ENCODE peak calls at places on chromosomes 16 and 17, in seven cellular contexts. One of them, this sample, is unnamed. For H3K9me3, the result is how much of the 10 kb centered on the place peaks cover.

GRCh38 chr17:76090517-76091135 is 11.6 kb downstream of the ZACN start:
- DNase-seq in stomach: no peak
- DNase-seq in pancreas: no peak
- DNase-seq in upper lobe of right lung: no peak
- DNase-seq in upper lobe of left lung: no peak
- DNase-seq in thoracic aorta: no peak
- DNase-seq in adrenal gland: no peak
- DNase-seq in this sample: no peak

GRCh38 chr16:2001035-2001434 is 8.6 kb downstream of the ZNF598 start:
- DNase-seq in adrenal gland: no peak
- DNase-seq in stomach: no peak
- DNase-seq in pancreas: no peak
- DNase-seq in thoracic aorta: no peak
- DNase-seq in upper lobe of left lung: no peak
- DNase-seq in upper lobe of right lung: no peak
- DNase-seq in this sample: no peak

GRCh38 chr16:61581417-61582046 is 454.7 kb downstream of the CDH8 start:
- DNase-seq in adrenal gland: no peak
- DNase-seq in pancreas: no peak
- DNase-seq in upper lobe of right lung: peak
- DNase-seq in thoracic aorta: no peak
- DNase-seq in stomach: no peak
- DNase-seq in upper lobe of left lung: no peak
- DNase-seq in this sample: no peak

GRCh38 chr17:19348081-19348650 is 14.4 kb downstream of the B9D1 start:
- DNase-seq in thoracic aorta: no peak
- DNase-seq in upper lobe of left lung: no peak
- DNase-seq in adrenal gland: no peak
- DNase-seq in upper lobe of right lung: no peak
- DNase-seq in stomach: no peak
- DNase-seq in pancreas: no peak
- DNase-seq in this sample: no peak

GRCh38 chr16:57798953-57799618 is 3.2 kb downstream of the KIFC3 start:
- DNase-seq in upper lobe of right lung: no peak
- DNase-seq in pancreas: no peak
- DNase-seq in stomach: peak
- DNase-seq in upper lobe of left lung: no peak
- DNase-seq in thoracic aorta: no peak
- DNase-seq in adrenal gland: no peak
- DNase-seq in this sample: no peak

GRCh38 chr17:44071198-44071520 is 624 bp downstream of the G6PC3 start:
- DNase-seq in pancreas: no peak
- DNase-seq in thoracic aorta: no peak
- DNase-seq in upper lobe of left lung: no peak
- DNase-seq in adrenal gland: no peak
- DNase-seq in upper lobe of right lung: no peak
- DNase-seq in stomach: no peak
- DNase-seq in this sample: no peak

GRCh38 chr16:83433201-83433600 is 374.6 kb upstream of the HSBP1 start:
- DNase-seq in thoracic aorta: no peak
- DNase-seq in stomach: no peak
- DNase-seq in upper lobe of right lung: no peak
- DNase-seq in adrenal gland: no peak
- DNase-seq in upper lobe of left lung: no peak
- DNase-seq in pancreas: no peak
- DNase-seq in this sample: no peak

GRCh38 chr17:81662002-81662401 is 4.4 kb downstream of the OXLD1 start:
- DNase-seq in stomach: no peak
- DNase-seq in upper lobe of left lung: no peak
- DNase-seq in thoracic aorta: no peak
- DNase-seq in adrenal gland: no peak
- DNase-seq in pancreas: no peak
- DNase-seq in upper lobe of right lung: no peak
- DNase-seq in this sample: no peak

GRCh38 chr17:38554430-38555350 is 51.1 kb downstream of the SRCIN1 start:
- DNase-seq in upper lobe of right lung: no peak
- DNase-seq in upper lobe of left lung: no peak
- DNase-seq in adrenal gland: peak
- DNase-seq in pancreas: no peak
- DNase-seq in thoracic aorta: no peak
- DNase-seq in stomach: no peak
- DNase-seq in this sample: no peak

GRCh38 chr17:73985466-73986015 is 217.9 kb upstream of the RPL38 start:
- DNase-seq in stomach: no peak
- DNase-seq in adrenal gland: no peak
- DNase-seq in upper lobe of right lung: peak
- DNase-seq in pancreas: no peak
- DNase-seq in upper lobe of left lung: no peak
- DNase-seq in thoracic aorta: no peak
- DNase-seq in this sample: no peak

GRCh38 chr17:6303664-6304063 is 131.3 kb downstream of the AIPL1 start:
- DNase-seq in adrenal gland: peak
- DNase-seq in thoracic aorta: no peak
- DNase-seq in upper lobe of right lung: no peak
- DNase-seq in upper lobe of left lung: no peak
- DNase-seq in pancreas: no peak
- DNase-seq in stomach: no peak
- DNase-seq in this sample: no peak

GRCh38 chr17:74968361-74968780 is 4.2 kb downstream of the HID1 start:
- DNase-seq in upper lobe of left lung: peak
- DNase-seq in stomach: peak
- DNase-seq in thoracic aorta: no peak
- DNase-seq in upper lobe of right lung: peak
- DNase-seq in adrenal gland: no peak
- DNase-seq in pancreas: peak
- DNase-seq in this sample: no peak

GRCh38 chr17:6474906-6475305 is 30.7 kb downstream of the PIMREG start:
- DNase-seq in upper lobe of right lung: no peak
- DNase-seq in upper lobe of left lung: no peak
- DNase-seq in stomach: no peak
- DNase-seq in thoracic aorta: no peak
- DNase-seq in pancreas: no peak
- DNase-seq in adrenal gland: no peak
- DNase-seq in this sample: no peak

GRCh38 chr16:77788196-77789084 is at the start of gene VAT1L:
- DNase-seq in upper lobe of right lung: no peak
- DNase-seq in adrenal gland: peak
- DNase-seq in pancreas: no peak
- DNase-seq in stomach: no peak
- DNase-seq in upper lobe of left lung: no peak
- DNase-seq in thoracic aorta: no peak
- DNase-seq in this sample: no peak

GRCh38 chr17:58324409-58325288 is 3.9 kb downstream of the TSPOAP1 start:
- DNase-seq in upper lobe of right lung: peak
- DNase-seq in thoracic aorta: no peak
- DNase-seq in adrenal gland: peak
- DNase-seq in upper lobe of left lung: peak
- DNase-seq in pancreas: peak
- DNase-seq in stomach: peak
- DNase-seq in this sample: no peak

DNA sequence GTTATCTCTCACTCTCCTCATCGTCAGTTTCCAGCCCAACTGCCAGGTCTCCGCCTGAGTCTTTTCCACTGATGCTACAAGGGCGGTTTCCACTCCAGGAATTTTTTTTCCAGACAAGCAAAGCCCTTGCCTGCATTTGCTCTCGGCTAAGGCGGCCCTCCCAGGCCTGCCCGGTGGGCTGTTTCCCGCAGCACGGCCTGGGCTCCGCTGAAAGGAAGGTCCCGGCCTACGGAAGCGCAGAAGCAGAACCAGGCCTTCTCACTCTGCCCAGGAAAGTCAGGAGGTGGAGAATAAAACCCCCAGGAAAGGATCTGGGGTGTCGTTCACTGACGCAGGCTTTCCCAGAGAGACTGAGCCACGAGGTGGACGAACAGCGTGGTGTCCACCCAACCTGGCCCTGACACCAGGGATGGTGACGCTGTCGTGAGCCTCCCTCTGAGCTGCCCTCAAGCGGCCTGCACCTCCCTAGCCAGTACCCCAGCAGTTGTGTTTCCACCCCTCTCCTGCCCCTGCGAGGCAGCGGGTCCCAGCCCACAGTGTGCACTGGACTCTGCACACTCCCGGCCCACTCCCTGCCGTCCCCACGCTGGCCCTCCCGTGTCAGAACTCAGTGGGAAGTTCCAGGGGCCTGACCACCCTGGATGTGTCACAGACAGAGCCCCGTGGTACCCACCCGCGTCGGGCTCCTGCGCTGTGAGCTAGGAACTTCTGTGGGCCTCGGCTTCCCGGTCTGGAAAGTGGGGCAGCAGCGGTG is 39.9 kb downstream of the CBFA2T3 start:
- DNase-seq in upper lobe of right lung: no peak
- DNase-seq in upper lobe of left lung: no peak
- DNase-seq in thoracic aorta: no peak
- DNase-seq in stomach: no peak
- DNase-seq in pancreas: no peak
- DNase-seq in adrenal gland: no peak
- DNase-seq in this sample: no peak
- TF ChIP-seq CTCF in upper lobe of right lung: no peak
- TF ChIP-seq CTCF in upper lobe of left lung: no peak
- TF ChIP-seq CTCF in thoracic aorta: no peak
- TF ChIP-seq CTCF in stomach: no peak
- TF ChIP-seq CTCF in pancreas: no peak
- TF ChIP-seq CTCF in adrenal gland: no peak
- TF ChIP-seq CTCF in this sample: no peak

GRCh38 chr16:4897328-4897727 is 39.6 kb downstream of the PPL start:
- DNase-seq in upper lobe of left lung: no peak
- DNase-seq in stomach: no peak
- DNase-seq in thoracic aorta: no peak
- DNase-seq in pancreas: no peak
- DNase-seq in adrenal gland: no peak
- DNase-seq in upper lobe of right lung: no peak
- DNase-seq in this sample: no peak
- H3K27ac ChIP-seq in upper lobe of left lung: no peak
- H3K27ac ChIP-seq in stomach: no peak
- H3K27ac ChIP-seq in thoracic aorta: no peak
- H3K27ac ChIP-seq in pancreas: no peak
- H3K27ac ChIP-seq in adrenal gland: no peak
- H3K27ac ChIP-seq in upper lobe of right lung: no peak
- H3K27ac ChIP-seq in this sample: no peak

GRCh38 chr16:35200662-35201061 is 1741.2 kb downstream of the TP53TG3F start:
- DNase-seq in upper lobe of right lung: no peak
- DNase-seq in upper lobe of left lung: no peak
- DNase-seq in adrenal gland: no peak
- DNase-seq in thoracic aorta: no peak
- DNase-seq in stomach: no peak
- DNase-seq in pancreas: no peak
- DNase-seq in this sample: no peak

GRCh38 chr16:35207059-35207999 is 1747.9 kb downstream of the TP53TG3F start:
- DNase-seq in thoracic aorta: no peak
- DNase-seq in pancreas: peak
- DNase-seq in stomach: no peak
- DNase-seq in upper lobe of left lung: no peak
- DNase-seq in upper lobe of right lung: peak
- DNase-seq in adrenal gland: no peak
- DNase-seq in this sample: no peak

GRCh38 chr16:35208001-35208935 is 1748.9 kb downstream of the TP53TG3F start:
- DNase-seq in upper lobe of right lung: peak
- DNase-seq in thoracic aorta: no peak
- DNase-seq in pancreas: no peak
- DNase-seq in adrenal gland: no peak
- DNase-seq in upper lobe of left lung: no peak
- DNase-seq in stomach: no peak
- DNase-seq in this sample: no peak

GRCh38 chr16:35201151-35201550 is 1741.7 kb downstream of the TP53TG3F start:
- DNase-seq in thoracic aorta: no peak
- DNase-seq in upper lobe of left lung: no peak
- DNase-seq in stomach: no peak
- DNase-seq in pancreas: no peak
- DNase-seq in upper lobe of right lung: no peak
- DNase-seq in adrenal gland: no peak
- DNase-seq in this sample: no peak

GRCh38 chr16:35203636-35204035 is 1744.2 kb downstream of the TP53TG3F start:
- DNase-seq in upper lobe of left lung: no peak
- DNase-seq in adrenal gland: no peak
- DNase-seq in upper lobe of right lung: no peak
- DNase-seq in pancreas: no peak
- DNase-seq in stomach: no peak
- DNase-seq in thoracic aorta: no peak
- DNase-seq in this sample: no peak
- H3K9me3 ChIP-seq in upper lobe of left lung: under half
- H3K9me3 ChIP-seq in adrenal gland: under half
- H3K9me3 ChIP-seq in upper lobe of right lung: under half
- H3K9me3 ChIP-seq in pancreas: under half
- H3K9me3 ChIP-seq in stomach: under half
- H3K9me3 ChIP-seq in thoracic aorta: under half
- H3K9me3 ChIP-seq in this sample: under half

GRCh38 chr17:2093349-2093748 is 38.4 kb downstream of the HIC1 start:
- DNase-seq in stomach: peak
- DNase-seq in thoracic aorta: no peak
- DNase-seq in pancreas: peak
- DNase-seq in adrenal gland: no peak
- DNase-seq in upper lobe of right lung: peak
- DNase-seq in upper lobe of left lung: peak
- DNase-seq in this sample: no peak

GRCh38 chr17:2089021-2089422 is 34.1 kb downstream of the HIC1 start:
- DNase-seq in thoracic aorta: no peak
- DNase-seq in pancreas: no peak
- DNase-seq in adrenal gland: no peak
- DNase-seq in upper lobe of left lung: no peak
- DNase-seq in upper lobe of right lung: no peak
- DNase-seq in stomach: no peak
- DNase-seq in this sample: no peak

GRCh38 chr17:2092253-2092652 is 37.4 kb downstream of the HIC1 start:
- DNase-seq in thoracic aorta: no peak
- DNase-seq in adrenal gland: no peak
- DNase-seq in stomach: no peak
- DNase-seq in pancreas: no peak
- DNase-seq in upper lobe of right lung: no peak
- DNase-seq in upper lobe of left lung: no peak
- DNase-seq in this sample: no peak

GRCh38 chr17:2090210-2090641 is 35.3 kb downstream of the HIC1 start:
- DNase-seq in thoracic aorta: no peak
- DNase-seq in upper lobe of right lung: no peak
- DNase-seq in upper lobe of left lung: no peak
- DNase-seq in adrenal gland: no peak
- DNase-seq in stomach: no peak
- DNase-seq in pancreas: no peak
- DNase-seq in this sample: no peak

DNA sequence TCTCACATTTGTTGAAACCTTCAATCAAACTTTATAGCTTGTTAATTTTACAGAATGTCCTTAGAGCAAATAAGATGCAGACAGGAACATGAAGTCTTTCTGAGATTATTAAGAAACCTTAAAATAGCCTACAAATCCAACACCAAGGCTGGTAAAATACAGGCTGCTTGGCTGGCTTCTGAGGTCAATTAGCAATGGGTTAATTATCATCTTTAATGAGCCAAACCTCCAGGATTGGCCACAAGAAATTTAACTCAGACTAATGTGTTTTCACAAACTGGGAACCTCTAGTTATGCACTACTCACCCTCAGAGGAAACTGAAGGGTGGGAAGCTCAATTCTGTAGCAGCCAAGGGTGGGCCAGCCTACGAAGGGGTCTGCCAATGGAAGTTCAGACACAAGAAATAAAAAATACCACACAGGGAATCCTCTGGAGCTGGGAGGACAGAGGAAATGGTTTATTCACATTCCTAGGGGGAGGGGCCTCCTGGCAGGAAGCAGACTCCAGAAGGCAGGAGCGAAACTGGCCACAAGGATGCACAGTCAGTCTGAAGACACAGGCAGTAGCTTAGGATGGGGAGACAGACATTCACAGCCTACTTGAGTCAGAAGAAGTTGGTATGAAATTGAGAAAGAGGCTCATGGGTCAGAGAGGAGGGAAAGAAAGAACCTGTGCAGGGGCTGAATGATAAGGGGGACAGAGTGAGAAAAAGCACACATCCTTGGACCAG is 36.1 kb downstream of the HIC1 start:
- DNase-seq in thoracic aorta: no peak
- DNase-seq in stomach: no peak
- DNase-seq in upper lobe of right lung: no peak
- DNase-seq in pancreas: no peak
- DNase-seq in upper lobe of left lung: no peak
- DNase-seq in adrenal gland: no peak
- DNase-seq in this sample: no peak
- TF ChIP-seq CTCF in thoracic aorta: peak
- TF ChIP-seq CTCF in stomach: no peak
- TF ChIP-seq CTCF in upper lobe of right lung: peak
- TF ChIP-seq CTCF in pancreas: no peak
- TF ChIP-seq CTCF in upper lobe of left lung: no peak
- TF ChIP-seq CTCF in adrenal gland: peak
- TF ChIP-seq CTCF in this sample: no peak